ENCODE peak calls at places on chromosomes 6 and 20, in eight cellular contexts. L is NCI-H2081; A is HEK293T; M is T-helper 1 cell; E is activated CD4-positive, alpha-beta memory T cell treated with anti-CD3 and anti-CD28 coated beads, Interleukin-2, amount 10 ng/mL, durations not matched to agents 7 days and 5 days; S is GF-D8; W is AG04450; C is small intestine. R is an unnamed sample.
A peak's percentile ranks its signal among the peaks of the same experiment; 100 is the strongest.

GRCh38 chr20:10360878-10361277 is 73.1 kb downstream of the MKKS start:
- DNase-seq in L (no peak), A (no peak), M (no peak), E (no peak), S (no peak), W (no peak), C (no peak), R (no peak)

GRCh38 chr6:51060262-51060762 is 241.6 kb downstream of the TFAP2B start:
- DNase-seq in L (no peak), A (no peak), M (no peak), E (no peak), S (no peak), W (no peak), C (no peak), R (no peak)

GRCh38 chr6:22821664-22822320 is 252.4 kb downstream of the HDGFL1 start:
- DNase-seq in L (no peak), A (no peak), M (no peak), E (no peak), S (no peak), W (no peak), C (no peak), R (no peak)

GRCh38 chr6:13417431-13417830 is 70.0 kb downstream of the GFOD1 start:
- DNase-seq in L (no peak), A (no peak), M (no peak), E (no peak), S (no peak), W (no peak), C (no peak), R (no peak)

GRCh38 chr6:167275001-167275400 is 16.1 kb upstream of the UNC93A start:
- DNase-seq in L (no peak), A (no peak), M (no peak), E (no peak), S (no peak), W (no peak), C (no peak), R (no peak)

GRCh38 chr20:63955281-63955845 is 853 bp downstream of the UCKL1 start:
- DNase-seq in L (no peak), A (peak; percentile 33), M (peak; percentile 39), E (peak; percentile 54), S (peak; percentile 3), W (no peak), C (peak; percentile 56), R (no peak)

GRCh38 chr20:5402903-5403531 is 86.3 kb upstream of the PROKR2 start:
- DNase-seq in L (no peak), A (peak; percentile 53), M (no peak), E (peak; percentile 20), S (no peak), W (no peak), C (peak; percentile 48), R (no peak)

GRCh38 chr6:32152414-32153251 is 894 bp upstream of the PRRT1 start:
- DNase-seq in L (no peak), A (peak; percentile 35), M (no peak), E (no peak), S (no peak), W (no peak), C (peak; percentile 35), R (no peak)

GRCh38 chr6:129672345-129672691 is 37.7 kb downstream of the ARHGAP18 start:
- DNase-seq in L (no peak), A (no peak), M (no peak), E (no peak), S (no peak), W (no peak), C (no peak), R (no peak)

R was measured in activated CD4-positive, CD25-positive, alpha-beta regulatory T cell treated with anti-CD3 and anti-CD28 coated beads, Interleukin-2, amount 50 U/mL, for 16 hours.